ENCODE peak calls at places on chromosomes 16 and 17, in seven cellular contexts. P is IMR-90, F is H1, U is A549, O is K562, Z is GM12878, L is HepG2. B is an unnamed sample.

GRCh38 chr16:57747996-57748395 is 12.4 kb downstream of the KATNB1 start:
- DNase-seq in P (no peak), F (no peak), U (no peak), O (no peak), Z (no peak), L (no peak), B (no peak)

GRCh38 chr17:42519546-42520444 is 16.2 kb upstream of the NAGLU start:
- DNase-seq in P (peak), F (peak), U (peak), O (peak), Z (no peak), L (peak), B (no peak)

GRCh38 chr16:88753191-88753590 is 31.8 kb downstream of the PIEZO1 start:
- DNase-seq in P (no peak), F (no peak), U (no peak), O (no peak), Z (no peak), L (no peak), B (no peak)

GRCh38 chr17:45021607-45022287 is 29.7 kb downstream of the DCAKD start:
- DNase-seq in P (peak), F (no peak), U (peak), O (peak), Z (no peak), L (peak), B (peak)

GRCh38 chr16:81148277-81148676 is 52.1 kb upstream of the GCSH start:
- DNase-seq in P (no peak), F (no peak), U (no peak), O (no peak), Z (no peak), L (no peak), B (no peak)

GRCh38 chr17:47864791-47865216 is 13.8 kb upstream of the SP6 start:
- DNase-seq in P (no peak), F (no peak), U (no peak), O (no peak), Z (no peak), L (no peak), B (no peak)

GRCh38 chr16:29770250-29770929 is 7.7 kb upstream of the ZG16 start:
- DNase-seq in P (no peak), F (no peak), U (no peak), O (no peak), Z (no peak), L (no peak), B (no peak)

GRCh38 chr17:76909971-76910760 is 42.0 kb downstream of the MGAT5B start:
- DNase-seq in P (peak), F (peak), U (peak), O (peak), Z (no peak), L (peak), B (no peak)

GRCh38 chr16:8109510-8110369 is 480.6 kb downstream of the TMEM114 start:
- DNase-seq in P (no peak), F (no peak), U (peak), O (peak), Z (no peak), L (no peak), B (no peak)

GRCh38 chr17:82901356-82901755 is 61.5 kb upstream of the ZNF750 start:
- DNase-seq in P (no peak), F (no peak), U (no peak), O (no peak), Z (no peak), L (no peak), B (no peak)
- TF ChIP-seq RFX5 in P (no peak), F (no peak), U (no peak), O (no peak), Z (no peak), L (no peak), B (no peak)

GRCh38 chr17:2396192-2396567 is 4.7 kb downstream of the MNT start:
- DNase-seq in P (no peak), F (no peak), U (no peak), O (no peak), Z (no peak), L (no peak), B (no peak)
- TF ChIP-seq RAD21 in P (no peak), F (no peak), U (no peak), O (no peak), Z (no peak), L (no peak), B (no peak)

DNA sequence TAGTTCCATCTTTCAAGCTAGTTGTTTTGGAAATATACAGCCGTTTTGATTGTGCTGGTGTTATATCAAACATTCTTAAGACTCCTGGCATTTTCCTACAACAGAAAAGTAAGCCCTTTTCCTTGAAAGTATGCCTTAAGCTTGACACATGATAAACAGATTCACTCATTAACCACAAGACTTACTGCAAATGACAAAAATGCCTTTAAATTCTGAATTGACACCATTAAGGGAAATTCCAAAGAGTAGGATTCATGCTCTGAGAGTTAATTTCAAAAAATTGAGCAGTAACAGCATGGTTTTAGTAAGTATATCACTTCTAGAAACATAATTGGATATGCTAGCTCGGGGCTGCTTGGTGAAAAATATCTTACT is 8.5 kb upstream of the PHAF1 start:
- DNase-seq in P (peak), F (no peak), U (no peak), O (no peak), Z (no peak), L (no peak), B (no peak)
- TF ChIP-seq RFX5 in P (no peak), F (no peak), U (no peak), O (no peak), Z (no peak), L (no peak), B (no peak)

GRCh38 chr16:12392585-12393089 is 411.1 kb downstream of the CPPED1 start:
- DNase-seq in P (no peak), F (no peak), U (no peak), O (no peak), Z (no peak), L (no peak), B (no peak)
- TF ChIP-seq RAD21 in P (no peak), F (no peak), U (no peak), O (no peak), Z (no peak), L (no peak), B (no peak)

DNA sequence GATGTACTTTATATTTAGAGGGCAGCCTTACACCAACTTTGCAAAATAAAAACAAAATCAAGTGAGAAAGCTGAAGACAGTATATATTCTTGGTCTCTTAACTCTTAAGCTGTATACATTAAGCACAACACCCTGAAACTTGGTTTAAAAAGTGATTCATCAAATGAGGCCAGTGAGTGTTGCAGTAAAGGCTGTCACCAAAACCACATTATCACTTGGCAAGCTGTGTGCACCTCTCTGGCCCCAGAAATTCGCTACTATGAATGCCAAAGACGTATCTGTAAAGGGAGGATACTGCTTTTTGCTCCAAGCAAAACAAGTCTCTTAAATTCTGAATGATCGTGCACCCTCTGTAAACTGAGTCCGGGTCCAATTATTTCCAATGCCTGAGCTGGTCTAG is 163.9 kb downstream of the ZFHX3 start:
- DNase-seq in P (peak), F (no peak), U (no peak), O (no peak), Z (no peak), L (no peak), B (no peak)
- TF ChIP-seq RFX5 in P (no peak), F (no peak), U (no peak), O (no peak), Z (no peak), L (no peak), B (no peak)

DNA sequence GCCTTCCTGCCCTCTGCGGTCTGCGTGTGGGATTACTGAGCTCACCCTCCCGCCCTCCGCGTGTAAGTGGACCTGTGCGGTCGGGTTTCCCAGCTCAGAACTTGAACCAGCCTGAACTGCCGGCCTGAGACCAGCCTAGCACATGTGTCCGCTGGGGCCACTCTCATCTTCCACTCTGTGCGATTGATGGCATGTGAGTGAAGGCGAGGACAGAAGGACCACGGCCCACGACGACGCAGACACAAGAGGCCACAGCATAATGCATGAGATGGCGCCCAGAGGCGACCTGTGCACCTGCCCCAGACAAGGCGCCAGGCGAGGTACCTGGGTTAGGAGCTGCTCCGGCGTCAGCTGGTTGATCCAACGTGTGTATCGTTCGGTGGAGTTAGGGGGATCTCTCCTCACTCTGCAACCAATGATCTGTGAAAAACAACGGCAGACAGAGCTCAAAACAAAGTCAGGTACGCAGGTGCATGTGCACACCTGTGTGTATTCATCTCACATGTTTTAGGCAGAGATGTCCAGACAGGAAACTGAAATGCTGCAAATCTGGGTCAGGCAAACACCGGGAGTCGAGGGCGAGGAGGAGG is 74.5 kb upstream of the METRNL start:
- DNase-seq in P (no peak), F (no peak), U (no peak), O (no peak), Z (no peak), L (no peak), B (peak)
- TF ChIP-seq RAD21 in P (no peak), F (no peak), U (no peak), O (no peak), Z (no peak), L (no peak), B (no peak)

DNA sequence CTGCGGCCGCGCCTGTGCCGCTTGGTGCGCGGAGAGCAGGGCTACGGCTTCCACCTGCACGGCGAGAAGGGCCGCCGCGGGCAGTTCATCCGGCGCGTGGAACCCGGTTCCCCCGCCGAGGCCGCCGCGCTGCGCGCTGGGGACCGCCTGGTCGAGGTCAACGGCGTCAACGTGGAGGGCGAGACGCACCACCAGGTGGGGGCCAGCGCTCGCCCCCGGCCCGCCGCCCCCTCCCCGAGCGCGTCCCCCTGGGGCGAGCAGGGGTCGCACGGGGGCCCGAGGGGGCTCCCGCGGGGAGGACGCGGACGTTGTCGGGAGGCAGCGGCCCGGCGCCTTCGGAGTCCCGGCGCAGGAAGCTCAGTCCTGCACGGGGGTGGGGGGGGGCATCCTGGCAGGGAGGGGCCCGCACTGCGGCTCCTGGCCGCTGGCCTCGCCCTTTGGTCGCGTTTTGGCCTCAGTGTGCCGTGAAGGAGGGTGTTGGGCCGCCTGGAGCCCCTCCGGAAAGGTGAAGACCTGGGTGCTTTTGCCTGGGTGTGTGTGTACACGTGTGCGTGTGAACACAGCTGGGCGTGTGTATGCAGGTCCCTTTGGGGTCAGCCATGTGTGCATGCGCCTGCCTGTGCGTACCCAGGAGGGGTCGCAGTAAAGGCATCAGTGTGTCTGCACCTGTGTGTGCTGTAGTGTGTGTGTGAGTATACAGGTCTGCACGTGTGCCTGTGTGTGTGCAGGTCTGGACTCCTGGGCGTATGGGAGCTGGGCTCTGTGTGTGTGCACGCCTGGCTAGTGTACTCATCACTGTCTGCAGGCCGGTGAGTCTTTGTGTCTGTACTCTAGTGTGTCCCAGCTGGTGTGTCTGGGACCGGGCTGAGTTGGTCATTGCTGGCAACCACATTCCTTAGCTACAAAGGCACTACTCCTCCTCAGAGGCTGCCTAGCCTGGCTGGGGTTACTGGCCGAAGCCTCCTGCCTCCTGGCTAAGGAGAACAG is 615 bp downstream of the NHERF2 start:
- DNase-seq in P (peak), F (no peak), U (peak), O (peak), Z (no peak), L (peak), B (peak)
- TF ChIP-seq RFX5 in P (no peak), F (no peak), U (no peak), O (no peak), Z (no peak), L (no peak), B (no peak)

DNA sequence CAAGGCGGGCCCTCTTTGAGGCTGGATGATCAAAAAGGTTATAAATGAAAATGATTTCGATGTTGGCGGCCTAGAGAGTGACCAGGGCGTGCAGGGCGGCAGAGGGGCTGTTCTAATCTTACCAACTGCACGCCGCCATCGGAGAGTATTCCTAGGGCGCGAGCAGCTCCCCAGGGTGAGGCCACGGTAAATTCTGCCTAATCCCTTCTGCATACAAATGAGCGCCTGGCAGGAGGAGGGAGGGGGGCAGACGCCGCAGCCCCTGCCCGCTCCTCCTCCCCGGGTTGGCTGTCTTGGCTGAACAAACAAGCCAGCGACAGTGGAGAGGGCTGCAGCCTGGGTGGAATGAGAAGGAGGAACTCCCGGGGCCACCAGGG is 183.5 kb downstream of the C16orf78 start:
- DNase-seq in P (no peak), F (peak), U (no peak), O (no peak), Z (no peak), L (peak), B (no peak)
- TF ChIP-seq RAD21 in P (no peak), F (peak), U (no peak), O (no peak), Z (no peak), L (no peak), B (no peak)

B was measured in SK-N-SH.